ENCODE peak calls at places on chromosomes 3 and 15, in nine cellular contexts. G is sigmoid colon, A is HFFc6, F is hepatocyte, E is cardiac muscle cell, I is heart left ventricle, S is brain microvascular endothelial cell, T is IMR-90, D is MM.1S. M is an unnamed sample.

GRCh38 chr3:146421814-146422748 is 47.3 kb downstream of the PLSCR2 start:
- DNase-seq in A (peak; percentile 45), F (no peak), D (no peak), T (peak; percentile 82), S (peak; percentile 91), G (no peak), E (no peak), I (no peak), M (no peak)

GRCh38 chr15:68483165-68483564 is 51.2 kb upstream of the ITGA11 start:
- DNase-seq in I (no peak), F (no peak), A (no peak), G (no peak), S (no peak), T (no peak), D (no peak), E (no peak), M (no peak)

GRCh38 chr15:25727867-25728600 is 135.1 kb downstream of the ATP10A start:
- DNase-seq in T (no peak), I (no peak), E (no peak), G (peak; percentile 48), S (no peak), F (no peak), D (no peak), A (no peak), M (no peak)

GRCh38 chr3:4406746-4407568 is 60.1 kb downstream of the SUMF1 start:
- DNase-seq in D (no peak), A (no peak), I (no peak), E (no peak), G (no peak), F (peak; percentile 50), T (peak; percentile 37), S (no peak), M (no peak)

GRCh38 chr15:69141833-69142232 is 18.6 kb upstream of the GLCE start:
- DNase-seq in S (no peak), F (no peak), A (no peak), I (no peak), G (no peak), D (no peak), T (no peak), E (no peak), M (no peak)

GRCh38 chr15:68489426-68489825 is 57.5 kb upstream of the ITGA11 start:
- DNase-seq in I (no peak), E (no peak), A (no peak), T (no peak), S (no peak), D (no peak), G (no peak), F (no peak), M (no peak)

GRCh38 chr15:74270854-74271520 is 34.9 kb downstream of the CCDC33 start:
- DNase-seq in E (no peak), A (no peak), F (no peak), T (no peak), G (no peak), D (no peak), I (no peak), S (no peak), M (no peak)

GRCh38 chr3:154540950-154541604 is 111.1 kb upstream of the GPR149 start:
- DNase-seq in A (no peak), G (no peak), F (no peak), S (no peak), D (no peak), I (no peak), T (no peak), E (no peak), M (no peak)

GRCh38 chr3:71168961-71169411 is 414.5 kb downstream of the FOXP1 start:
- DNase-seq in S (no peak), T (peak; percentile 44), A (no peak), F (no peak), I (no peak), E (peak; percentile 26), D (no peak), G (no peak), M (no peak)

GRCh38 chr3:123421353-123422174 is 27.3 kb downstream of the ADCY5 start:
- DNase-seq in D (no peak), A (no peak), E (peak; percentile 59), T (no peak), G (no peak), S (peak; percentile 11), I (no peak), F (peak; percentile 54), M (no peak)

GRCh38 chr3:102225407-102226132 is 209.2 kb upstream of the ZPLD1 start:
- DNase-seq in I (no peak), A (peak; percentile 77), S (peak; percentile 51), G (no peak), F (peak; percentile 74), D (peak; percentile 64), E (peak; percentile 89), T (peak; percentile 86), M (no peak)

GRCh38 chr3:122055215-122055614 is at the start of gene CD86:
- DNase-seq in S (no peak), T (no peak), E (no peak), A (no peak), D (no peak), I (no peak), F (no peak), G (no peak), M (no peak)

GRCh38 chr3:112056451-112056929 is 22.0 kb downstream of the TMPRSS7 start:
- DNase-seq in G (no peak), T (peak; percentile 92), I (no peak), A (peak; percentile 85), E (peak; percentile 35), F (no peak), D (no peak), S (peak; percentile 80), M (no peak)

GRCh38 chr15:96332854-96333193 is 2.3 kb downstream of the NR2F2 start:
- DNase-seq in I (no peak), A (no peak), E (peak; percentile 45), T (no peak), S (peak; percentile 0), D (no peak), F (no peak), G (no peak), M (no peak)

GRCh38 chr3:126672741-126673140 is 17.8 kb upstream of the TXNRD3 start:
- DNase-seq in I (no peak), F (no peak), A (no peak), E (no peak), G (no peak), D (no peak), T (no peak), S (no peak), M (no peak)

GRCh38 chr15:68843425-68844311 is 23.0 kb upstream of the ANP32A start:
- DNase-seq in A (no peak), F (peak; percentile 23), E (peak; percentile 27), S (peak; percentile 1), I (peak; percentile 11), T (no peak), D (peak; percentile 57), G (no peak), M (no peak)

DNA sequence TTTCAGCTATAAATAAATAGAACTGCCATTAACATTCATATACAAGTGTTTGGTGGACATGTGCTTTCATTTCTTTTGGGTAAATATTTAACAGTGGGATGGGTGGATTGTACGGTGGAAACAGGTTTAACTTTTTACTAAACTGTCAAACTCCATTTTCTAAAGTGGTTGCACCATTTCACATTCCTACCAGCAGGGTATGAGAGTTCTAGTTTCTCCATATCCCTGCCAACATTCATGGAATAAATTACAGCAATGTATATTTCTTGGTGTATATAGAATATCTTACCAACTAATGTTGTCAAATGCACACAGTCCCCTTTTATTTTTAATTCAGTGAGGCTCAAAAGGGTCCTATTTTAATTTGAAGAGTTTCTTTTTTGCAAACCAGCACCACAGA is 71.3 kb upstream of the CTXND1 start:
- DNase-seq in T (no peak), I (no peak), F (no peak), S (no peak), D (no peak), E (no peak), A (no peak), G (no peak), M (no peak)
- TF ChIP-seq CTCF in T (no peak), I (no peak), F (no peak), S (peak; percentile 24), D (peak; percentile 9), E (peak; percentile 33), A (peak; percentile 73), G (no peak), M (peak; percentile 33)

GRCh38 chr3:46411271-46411670 is 4.2 kb downstream of the CCRL2 start:
- DNase-seq in T (no peak), G (no peak), D (no peak), A (no peak), F (no peak), I (no peak), S (no peak), E (no peak), M (no peak)
- TF ChIP-seq CTCF in T (no peak), G (no peak), D (no peak), A (peak; percentile 53), F (no peak), I (no peak), S (peak; percentile 23), E (no peak), M (no peak)

DNA sequence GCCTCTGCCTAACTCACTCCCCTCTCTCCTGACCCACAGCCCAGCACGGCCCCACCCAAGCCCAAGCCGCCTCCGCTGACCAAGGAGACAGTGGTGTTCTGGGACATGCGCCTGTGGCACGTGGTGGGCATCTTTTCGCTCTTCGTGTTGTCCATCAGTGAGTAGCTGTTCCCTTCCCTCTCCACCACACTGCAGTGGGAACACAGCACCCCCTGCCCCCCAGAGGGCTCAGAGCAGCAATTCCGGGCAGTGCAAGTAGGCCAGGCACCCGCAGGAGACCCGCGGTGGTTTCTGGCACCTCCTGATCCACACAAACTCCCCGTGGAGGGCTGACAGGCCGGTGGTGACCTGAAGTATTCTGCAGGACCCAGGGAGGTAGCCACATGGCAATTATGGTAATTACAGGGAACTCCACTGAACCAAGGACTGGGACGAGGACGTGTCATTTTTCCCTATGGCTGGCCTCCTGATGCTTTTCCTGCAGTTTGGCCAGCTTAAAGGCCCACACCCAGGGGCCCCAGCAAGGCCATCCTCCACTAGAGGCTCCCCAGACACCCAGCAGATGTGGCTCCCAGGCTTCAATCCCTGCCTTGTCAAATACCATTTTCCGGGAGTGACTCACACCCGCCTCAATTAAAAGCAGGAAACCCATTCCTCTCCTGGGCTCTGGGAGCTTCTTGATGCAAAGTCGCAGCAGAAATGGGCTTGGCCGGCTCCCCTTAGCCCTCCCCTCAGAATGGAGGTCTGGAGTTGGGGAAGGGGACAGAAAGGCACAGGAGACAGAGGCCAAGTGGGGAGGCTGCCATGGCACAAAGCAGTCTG is 4.8 kb downstream of the TMIE start:
- DNase-seq in E (peak; percentile 67), S (peak; percentile 44), F (peak; percentile 48), A (peak; percentile 40), I (peak; percentile 6), G (peak; percentile 58), D (no peak), T (peak; percentile 59), M (no peak)
- TF ChIP-seq CTCF in E (peak; percentile 17), S (peak; percentile 33), F (no peak), A (no peak), I (no peak), G (no peak), D (no peak), T (peak; percentile 17), M (no peak)

DNA sequence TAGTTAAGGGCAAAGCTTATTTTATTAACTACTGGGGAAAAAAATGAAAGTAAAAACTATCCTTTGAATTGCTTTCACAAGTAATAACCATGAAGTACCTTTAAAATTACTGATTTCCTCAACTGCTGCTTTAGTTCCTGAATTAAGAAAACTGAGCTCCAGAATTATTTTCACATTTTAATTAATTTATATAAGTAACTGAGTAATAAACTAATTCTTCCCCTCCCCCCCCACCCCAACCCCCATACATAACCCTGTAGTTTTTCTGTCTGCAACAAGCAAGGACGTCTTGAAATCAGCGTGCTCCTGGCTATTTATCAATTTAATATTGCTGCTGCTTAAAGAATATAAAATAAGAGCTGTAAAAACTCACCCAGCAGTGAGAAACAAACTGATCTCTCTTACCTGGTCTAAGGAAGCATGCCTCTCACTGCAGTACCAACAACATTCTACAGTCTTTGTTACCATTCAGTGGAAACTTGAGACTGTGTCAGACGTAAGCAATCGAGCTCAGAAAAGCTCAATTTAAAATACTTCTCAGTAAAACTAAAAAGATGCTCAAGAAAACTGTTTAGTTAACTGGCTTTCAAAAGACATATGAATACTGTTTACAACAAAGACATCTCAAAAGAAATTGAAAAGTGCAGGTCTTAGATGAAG is 121.0 kb downstream of the TFDP2 start:
- DNase-seq in I (no peak), F (peak; percentile 71), T (peak; percentile 90), D (peak; percentile 53), G (no peak), A (peak; percentile 72), S (peak; percentile 85), E (peak; percentile 86), M (no peak)
- TF ChIP-seq CTCF in I (no peak), F (no peak), T (no peak), D (no peak), G (no peak), A (no peak), S (no peak), E (no peak), M (no peak)